ENCODE peak calls at places on chromosomes 13 and 19, in ten cellular contexts. O is lower lobe of right lung, H is neural progenitor cell, N is lung, Z is stomach, D is hepatocyte, S is Peyer's patch, W is ascending aorta, Y is suprapubic skin, P is heart left ventricle. F is an unnamed sample.
A peak's percentile ranks its signal among the peaks of the same experiment; 100 is the strongest.

GRCh38 chr19:13398780-13399726 is 107.2 kb downstream of the CACNA1A start:
- DNase-seq in Y (no peak), D (no peak), Z (no peak), P (no peak), H (no peak), W (no peak), O (no peak), S (no peak), N (no peak), F (no peak)

GRCh38 chr13:110757296-110757695 is 43.8 kb downstream of the ING1 start:
- DNase-seq in Z (no peak), O (no peak), Y (no peak), N (no peak), H (no peak), S (no peak), P (no peak), D (no peak), W (no peak), F (no peak)

GRCh38 chr19:33125929-33126388 is 6.0 kb upstream of the WDR88 start:
- DNase-seq in P (peak; percentile 35), W (no peak), D (peak; percentile 80), N (peak; percentile 53), S (peak; percentile 71), O (no peak), Y (no peak), Z (peak; percentile 54), H (peak; percentile 72), F (peak; percentile 51)

GRCh38 chr19:38274734-38275133 is 10.4 kb downstream of the SPINT2 start:
- DNase-seq in H (no peak), D (no peak), O (no peak), Y (no peak), W (no peak), Z (no peak), N (no peak), P (peak; percentile 55), S (no peak), F (peak; percentile 81)

GRCh38 chr13:31878955-31879354 is 139.6 kb downstream of the RXFP2 start:
- DNase-seq in D (no peak), O (no peak), N (no peak), P (no peak), W (no peak), S (no peak), Y (no peak), Z (no peak), H (no peak), F (no peak)

GRCh38 chr13:96862093-96862492 is 132.2 kb downstream of the OXGR1 start:
- DNase-seq in P (no peak), D (no peak), W (no peak), Z (no peak), O (no peak), S (no peak), H (no peak), Y (no peak), N (no peak), F (no peak)

GRCh38 chr13:89061821-89062220 is 1390.7 kb downstream of the SLITRK5 start:
- DNase-seq in S (no peak), Z (no peak), P (no peak), O (no peak), Y (no peak), W (no peak), H (peak; percentile 14), N (no peak), D (no peak), F (no peak)

GRCh38 chr13:20782116-20782708 is 8.5 kb upstream of the EEF1AKMT1 start:
- DNase-seq in Y (no peak), N (no peak), W (no peak), S (no peak), O (no peak), P (no peak), D (no peak), H (no peak), Z (no peak), F (no peak)

GRCh38 chr13:103299079-103299478 is 232.9 kb upstream of the SLC10A2 start:
- DNase-seq in S (peak; percentile 58), O (no peak), W (no peak), H (peak; percentile 39), P (no peak), Z (no peak), N (no peak), D (peak; percentile 28), Y (no peak), F (no peak)

GRCh38 chr19:46472592-46472991 is 1.2 kb upstream of the PNMA8A start:
- DNase-seq in S (no peak), P (no peak), Y (no peak), O (no peak), N (no peak), H (no peak), D (no peak), Z (no peak), W (no peak), F (no peak)

GRCh38 chr13:110726726-110727125 is 13.2 kb downstream of the ING1 start:
- DNase-seq in P (no peak), W (no peak), S (peak; percentile 71), D (no peak), Z (no peak), Y (no peak), N (no peak), H (no peak), O (no peak), F (no peak)

GRCh38 chr13:110471833-110472162 is 89.7 kb downstream of the RAB20 start:
- DNase-seq in O (peak; percentile 68), N (peak; percentile 50), Z (peak; percentile 35), P (peak; percentile 72), D (no peak), Y (no peak), S (peak; percentile 90), W (peak; percentile 78), H (no peak), F (peak; percentile 12)

GRCh38 chr19:13260883-13261653 is 110.9 kb downstream of the IER2 start:
- DNase-seq in P (no peak), N (no peak), Y (no peak), O (no peak), S (peak; percentile 72), D (peak; percentile 62), H (no peak), Z (peak; percentile 33), W (peak; percentile 64), F (no peak)

GRCh38 chr13:42638101-42638500 is 64.1 kb downstream of the TNFSF11 start:
- DNase-seq in P (no peak), W (no peak), H (no peak), N (no peak), Z (no peak), S (no peak), D (no peak), Y (no peak), O (no peak), F (no peak)

GRCh38 chr19:4014541-4015491 is 7.3 kb downstream of the PIAS4 start:
- DNase-seq in O (no peak), H (peak; percentile 10), Y (peak; percentile 65), W (no peak), N (no peak), Z (peak; percentile 55), S (no peak), P (peak; percentile 73), D (peak; percentile 16), F (no peak)

DNA sequence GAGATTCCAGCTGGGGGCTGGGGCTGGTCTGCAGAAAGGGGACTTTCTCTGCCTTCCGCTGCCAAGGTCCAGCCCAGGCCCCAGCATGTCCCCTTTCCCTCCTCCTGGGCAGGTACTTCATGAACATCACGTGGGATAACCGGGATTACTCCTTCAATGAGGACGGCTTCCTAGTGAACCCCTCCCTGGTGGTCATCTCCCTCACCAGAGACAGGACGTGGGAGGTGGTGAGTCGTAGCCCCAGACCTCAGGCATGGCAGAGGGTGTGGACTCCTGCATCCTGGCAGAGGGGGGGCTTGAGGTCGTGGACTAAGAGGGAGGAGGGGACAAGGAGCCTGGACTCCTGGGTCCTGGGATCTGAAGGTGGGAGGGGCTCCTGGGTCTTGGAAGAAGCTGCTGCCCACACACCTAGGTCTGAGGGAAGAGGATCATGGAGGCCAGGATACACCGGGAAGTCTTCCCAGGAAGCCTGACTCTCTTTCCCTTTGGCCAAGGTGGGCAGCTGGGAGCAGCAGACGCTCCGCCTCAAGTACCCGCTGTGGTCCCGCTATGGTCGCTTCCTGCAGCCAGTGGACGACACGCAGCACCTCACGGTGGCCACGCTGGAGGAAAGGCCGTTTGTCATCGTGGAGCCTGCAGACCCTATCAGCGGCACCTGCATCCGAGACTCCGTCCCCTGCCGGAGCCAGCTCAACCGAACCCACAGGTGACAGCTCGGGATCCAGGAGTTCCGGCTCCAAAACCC is 20.6 kb downstream of the GRIN2D start:
- DNase-seq in P (no peak), Y (no peak), O (no peak), Z (no peak), S (no peak), H (no peak), D (peak; percentile 15), N (no peak), W (no peak), F (peak; percentile 38)
- H3K27ac ChIP-seq in P (no peak overlapping the region), Y (no peak overlapping the region), O (no peak overlapping the region), Z (no peak overlapping the region), S (no peak overlapping the region), H (no peak overlapping the region), D (no peak overlapping the region), N (no peak overlapping the region), W (no peak overlapping the region), F (peak overlapping the region; percentile 61)

DNA sequence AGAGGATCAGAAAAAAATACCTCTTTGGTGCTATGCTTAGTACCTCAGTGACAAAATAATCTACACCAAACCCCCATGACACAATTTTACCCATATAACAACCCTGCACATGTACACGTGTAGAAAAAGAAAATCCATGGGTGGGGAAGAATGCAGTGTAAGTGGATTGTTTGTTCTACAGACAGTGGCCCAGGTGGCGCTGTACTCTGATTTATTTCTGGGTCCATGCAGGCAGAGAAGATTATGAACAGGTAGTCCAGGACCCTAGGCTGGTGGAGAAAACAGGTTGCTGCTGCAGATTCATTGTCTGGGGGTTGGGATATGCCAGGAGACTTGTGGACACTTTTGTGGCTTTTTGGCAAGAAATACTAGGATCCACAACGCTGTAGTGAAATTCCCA is 9.1 kb downstream of the ZNF100 start:
- DNase-seq in O (no peak), Y (no peak), D (no peak), Z (no peak), H (no peak), N (no peak), S (no peak), P (no peak), W (no peak), F (no peak)
- TF ChIP-seq CTCF in O (no peak), Y (no peak), D (no peak), Z (no peak), H (no peak), N (no peak), S (no peak), P (no peak), W (no peak), F (peak; percentile 17)

DNA sequence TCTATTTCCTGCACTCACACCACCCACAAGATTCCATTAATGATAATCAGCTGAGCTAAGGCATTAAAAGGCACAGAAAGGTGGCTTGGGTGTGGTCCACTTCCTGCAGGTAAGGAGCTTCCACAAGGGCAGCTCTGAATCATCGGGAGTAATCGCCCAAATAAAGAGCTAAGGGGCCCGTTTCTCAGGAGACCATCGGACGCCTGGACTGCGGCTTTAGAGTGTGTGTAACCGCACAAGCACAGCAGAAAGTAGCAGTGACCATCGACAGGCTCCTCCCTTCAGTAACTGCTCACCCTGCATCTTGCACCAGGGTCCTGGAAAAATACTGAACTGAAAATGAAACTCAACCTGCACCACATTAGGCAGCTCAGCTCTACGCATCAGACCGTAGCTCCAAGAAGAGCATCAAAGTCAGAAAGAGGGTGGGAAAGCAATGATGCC is 6.0 kb downstream of the STK24 start:
- DNase-seq in S (peak; percentile 79), N (peak; percentile 55), P (no peak), D (peak; percentile 49), H (no peak), O (no peak), Z (peak; percentile 43), Y (no peak), W (no peak), F (peak; percentile 49)
- H3K4me1 ChIP-seq in S (peaks cover 8% of the 10 kb centered on the region), N (peaks cover 24% of the 10 kb centered on the region), P (peaks cover 62% of the 10 kb centered on the region), D (peaks cover 56% of the 10 kb centered on the region), H (peaks cover 49% of the 10 kb centered on the region), O (peaks cover 82% of the 10 kb centered on the region), Z (peaks cover 79% of the 10 kb centered on the region), Y (peaks cover 89% of the 10 kb centered on the region), W (peaks cover 32% of the 10 kb centered on the region), F (peaks cover 72% of the 10 kb centered on the region)

GRCh38 chr13:100089633-100090032 is 740 bp downstream of the PCCA start:
- DNase-seq in H (no peak), Y (no peak), N (no peak), P (no peak), D (no peak), Z (no peak), O (no peak), S (no peak), W (no peak), F (no peak)
- H3K27ac ChIP-seq in H (no peak overlapping the region), Y (peak overlapping the region; percentile 79), N (no peak overlapping the region), P (peak overlapping the region; percentile 75), D (peak overlapping the region; percentile 80), Z (peak overlapping the region; percentile 91), O (peak overlapping the region; percentile 79), S (peak overlapping the region; percentile 75), W (peak overlapping the region; percentile 80), F (peak overlapping the region; percentile 80)